ENCODE peak calls at places on chromosome 12, in five cellular contexts. One of them, this sample, is unnamed.
A peak's percentile ranks its signal among the peaks of the same experiment; 100 is the strongest.

GRCh38 chr12:39692258-39692853 is 72.8 kb upstream of the ABCD2 start:
- DNase-seq in ovary: no peak
- DNase-seq in Panc1: no peak
- DNase-seq in left lung: no peak
- DNase-seq in endodermal cell: no peak
- DNase-seq in this sample: no peak

GRCh38 chr12:95994476-95994875 is 1.7 kb downstream of the HAL start:
- DNase-seq in ovary: no peak
- DNase-seq in Panc1: no peak
- DNase-seq in left lung: no peak
- DNase-seq in endodermal cell: peak; percentile 28
- DNase-seq in this sample: no peak

GRCh38 chr12:66964629-66965028 is 285.8 kb upstream of the GRIP1 start:
- DNase-seq in ovary: no peak
- DNase-seq in Panc1: no peak
- DNase-seq in left lung: no peak
- DNase-seq in endodermal cell: no peak
- DNase-seq in this sample: no peak

GRCh38 chr12:48000878-48001321 is 3.4 kb downstream of the COL2A1 start:
- DNase-seq in ovary: peak; percentile 38
- DNase-seq in Panc1: no peak
- DNase-seq in left lung: peak; percentile 64
- DNase-seq in endodermal cell: peak; percentile 91
- DNase-seq in this sample: no peak

GRCh38 chr12:47896633-47897032 is 8.2 kb downstream of the VDR start:
- DNase-seq in ovary: no peak
- DNase-seq in Panc1: no peak
- DNase-seq in left lung: no peak
- DNase-seq in endodermal cell: peak; percentile 43
- DNase-seq in this sample: peak; percentile 68

GRCh38 chr12:105561981-105562726 is 231.7 kb downstream of the C12orf75 start:
- DNase-seq in ovary: peak; percentile 48
- DNase-seq in Panc1: peak; percentile 48
- DNase-seq in left lung: peak; percentile 35
- DNase-seq in endodermal cell: peak; percentile 84
- DNase-seq in this sample: peak; percentile 42

GRCh38 chr12:97538705-97539104 is 76.1 kb downstream of the RMST start:
- DNase-seq in ovary: no peak
- DNase-seq in Panc1: no peak
- DNase-seq in left lung: no peak
- DNase-seq in endodermal cell: no peak
- DNase-seq in this sample: no peak

GRCh38 chr12:4116251-4117111 is 157.1 kb upstream of the CCND2 start:
- DNase-seq in ovary: no peak
- DNase-seq in Panc1: no peak
- DNase-seq in left lung: no peak
- DNase-seq in endodermal cell: no peak
- DNase-seq in this sample: peak; percentile 62

GRCh38 chr12:54393743-54394142 is 9.2 kb upstream of the ZNF385A start:
- DNase-seq in ovary: no peak
- DNase-seq in Panc1: no peak
- DNase-seq in left lung: peak; percentile 29
- DNase-seq in endodermal cell: no peak
- DNase-seq in this sample: no peak

GRCh38 chr12:54393350-54393655 is 8.8 kb upstream of the ZNF385A start:
- DNase-seq in ovary: no peak
- DNase-seq in Panc1: no peak
- DNase-seq in left lung: peak; percentile 30
- DNase-seq in endodermal cell: no peak
- DNase-seq in this sample: no peak

GRCh38 chr12:54394281-54394719 is 9.8 kb upstream of the ZNF385A start:
- DNase-seq in ovary: no peak
- DNase-seq in Panc1: no peak
- DNase-seq in left lung: peak; percentile 44
- DNase-seq in endodermal cell: peak; percentile 93
- DNase-seq in this sample: no peak

GRCh38 chr12:54395545-54395944 is 11.0 kb upstream of the ZNF385A start:
- DNase-seq in ovary: no peak
- DNase-seq in Panc1: no peak
- DNase-seq in left lung: peak; percentile 22
- DNase-seq in endodermal cell: no peak
- DNase-seq in this sample: no peak

DNA sequence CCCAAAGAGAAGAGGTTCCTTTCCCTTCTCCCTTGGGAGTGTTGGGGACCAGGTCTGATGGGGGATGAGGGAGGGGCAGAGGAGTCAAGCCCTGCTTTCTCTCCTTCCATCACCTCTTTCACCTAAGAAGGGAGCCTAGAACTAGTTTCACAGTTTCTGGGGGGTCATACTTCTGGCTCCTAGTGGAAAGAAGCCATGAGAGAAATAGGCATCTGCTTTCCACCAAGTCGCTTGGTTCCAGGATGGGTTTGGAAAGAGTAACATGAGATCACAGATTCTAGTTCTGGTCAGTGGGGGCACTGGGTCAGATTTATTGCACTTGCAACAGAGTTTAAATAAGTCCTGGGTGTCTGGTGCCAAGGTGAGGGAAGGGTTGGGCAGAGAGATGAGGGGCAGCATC is 10.5 kb upstream of the ZNF385A start:
- DNase-seq in ovary: no peak
- DNase-seq in Panc1: no peak
- DNase-seq in left lung: peak; percentile 25
- DNase-seq in endodermal cell: no peak
- DNase-seq in this sample: no peak
- H3K36me3 ChIP-seq in ovary: no peaks in the 10 kb centered on the region
- H3K36me3 ChIP-seq in Panc1: peaks cover 5% of the 10 kb centered on the region
- H3K36me3 ChIP-seq in left lung: peaks cover 4% of the 10 kb centered on the region
- H3K36me3 ChIP-seq in endodermal cell: peaks cover 63% of the 10 kb centered on the region
- H3K36me3 ChIP-seq in this sample: no peaks in the 10 kb centered on the region

DNA sequence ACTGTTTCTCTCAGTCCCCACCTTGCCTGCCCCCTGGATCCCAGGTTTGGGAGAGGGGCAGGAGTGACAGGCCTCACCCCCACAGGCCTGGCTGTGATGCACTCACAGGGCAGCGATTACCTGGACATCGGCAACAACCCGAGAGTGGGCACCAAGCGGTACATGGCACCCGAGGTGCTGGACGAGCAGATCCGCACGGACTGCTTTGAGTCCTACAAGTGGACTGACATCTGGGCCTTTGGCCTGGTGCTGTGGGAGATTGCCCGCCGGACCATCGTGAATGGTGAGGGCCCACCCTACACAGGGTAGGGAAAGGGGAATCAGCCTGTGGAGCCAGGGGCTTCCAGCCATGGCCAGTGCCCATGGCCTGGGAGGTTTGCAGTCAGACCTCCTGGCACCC is 8.6 kb downstream of the ACVRL1 start:
- DNase-seq in ovary: no peak
- DNase-seq in Panc1: no peak
- DNase-seq in left lung: no peak
- DNase-seq in endodermal cell: no peak
- DNase-seq in this sample: no peak
- H3K36me3 ChIP-seq in ovary: no peaks in the 10 kb centered on the region
- H3K36me3 ChIP-seq in Panc1: no peaks in the 10 kb centered on the region
- H3K36me3 ChIP-seq in left lung: no peaks in the 10 kb centered on the region
- H3K36me3 ChIP-seq in endodermal cell: no peaks in the 10 kb centered on the region
- H3K36me3 ChIP-seq in this sample: no peaks in the 10 kb centered on the region

GRCh38 chr12:49647280-49647679 is 23.9 kb downstream of the PRPF40B start:
- DNase-seq in ovary: no peak
- DNase-seq in Panc1: no peak
- DNase-seq in left lung: no peak
- DNase-seq in endodermal cell: no peak
- DNase-seq in this sample: no peak
- H3K36me3 ChIP-seq in ovary: no peaks in the 10 kb centered on the region
- H3K36me3 ChIP-seq in Panc1: peaks cover 10% of the 10 kb centered on the region
- H3K36me3 ChIP-seq in left lung: no peaks in the 10 kb centered on the region
- H3K36me3 ChIP-seq in endodermal cell: peaks cover 79% of the 10 kb centered on the region
- H3K36me3 ChIP-seq in this sample: no peaks in the 10 kb centered on the region

GRCh38 chr12:57518176-57518919 is 2.0 kb downstream of the DDIT3 start:
- DNase-seq in ovary: no peak
- DNase-seq in Panc1: no peak
- DNase-seq in left lung: no peak
- DNase-seq in endodermal cell: no peak
- DNase-seq in this sample: no peak

GRCh38 chr12:57518920-57519757 is 1.2 kb downstream of the DDIT3 start:
- DNase-seq in ovary: peak; percentile 59
- DNase-seq in Panc1: no peak
- DNase-seq in left lung: no peak
- DNase-seq in endodermal cell: no peak
- DNase-seq in this sample: no peak

GRCh38 chr12:57521475-57522018 is 1.1 kb upstream of the MBD6 start:
- DNase-seq in ovary: peak; percentile 74
- DNase-seq in Panc1: peak; percentile 30
- DNase-seq in left lung: peak; percentile 61
- DNase-seq in endodermal cell: peak; percentile 88
- DNase-seq in this sample: peak; percentile 57

GRCh38 chr12:57519758-57520007 is 631 bp downstream of the DDIT3 start:
- DNase-seq in ovary: no peak
- DNase-seq in Panc1: no peak
- DNase-seq in left lung: no peak
- DNase-seq in endodermal cell: peak; percentile 88
- DNase-seq in this sample: no peak

DNA sequence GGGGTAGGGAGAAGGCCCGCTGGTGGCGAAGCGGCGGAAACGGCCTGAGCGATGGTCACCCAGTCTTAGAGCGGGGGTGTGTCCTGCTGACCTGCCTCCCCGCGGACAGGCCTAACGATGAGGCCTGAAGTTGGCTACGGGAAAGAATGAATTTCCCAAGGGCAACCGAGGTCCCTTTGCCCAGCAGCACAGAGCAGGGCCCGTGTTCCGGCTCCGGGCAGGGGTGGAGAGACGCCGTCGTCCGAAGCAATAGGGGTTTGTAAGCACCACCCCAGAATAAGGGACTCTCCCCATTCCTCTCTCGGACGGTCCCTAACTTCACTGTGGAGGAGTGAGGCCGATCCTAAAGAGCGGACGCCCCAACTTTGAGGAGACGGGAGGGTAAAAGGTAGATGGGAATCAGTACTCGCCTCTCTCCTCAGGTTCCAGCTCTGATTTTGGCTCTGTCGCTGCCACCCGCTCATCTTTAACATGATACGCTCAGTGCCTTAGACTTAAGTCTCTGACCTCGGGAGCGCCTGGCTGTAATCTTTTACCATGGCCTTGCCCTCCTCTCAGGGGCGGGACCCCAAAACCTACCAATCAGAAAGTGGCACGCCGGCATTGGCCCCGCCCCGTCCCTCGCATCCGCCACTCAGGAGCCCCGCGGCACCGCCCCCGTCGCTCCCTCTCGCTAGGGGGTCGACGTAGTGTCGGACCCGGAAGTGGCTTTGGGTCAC is at the start of gene DDIT3:
- DNase-seq in ovary: peak; percentile 100
- DNase-seq in Panc1: peak; percentile 95
- DNase-seq in left lung: peak; percentile 100
- DNase-seq in endodermal cell: peak; percentile 100
- DNase-seq in this sample: peak; percentile 100
- H3K36me3 ChIP-seq in ovary: no peaks in the 10 kb centered on the region
- H3K36me3 ChIP-seq in Panc1: peaks cover 19% of the 10 kb centered on the region
- H3K36me3 ChIP-seq in left lung: no peaks in the 10 kb centered on the region
- H3K36me3 ChIP-seq in endodermal cell: peaks cover 56% of the 10 kb centered on the region
- H3K36me3 ChIP-seq in this sample: peaks cover 2% of the 10 kb centered on the region

GRCh38 chr12:57205186-57205585 is 11.4 kb upstream of the NXPH4 start:
- DNase-seq in ovary: no peak
- DNase-seq in Panc1: no peak
- DNase-seq in left lung: no peak
- DNase-seq in endodermal cell: no peak
- DNase-seq in this sample: no peak
- H3K36me3 ChIP-seq in ovary: no peaks in the 10 kb centered on the region
- H3K36me3 ChIP-seq in Panc1: no peaks in the 10 kb centered on the region
- H3K36me3 ChIP-seq in left lung: no peaks in the 10 kb centered on the region
- H3K36me3 ChIP-seq in endodermal cell: peaks cover 19% of the 10 kb centered on the region
- H3K36me3 ChIP-seq in this sample: no peaks in the 10 kb centered on the region